ENCODE peak calls at places on chromosomes 3 and 15, in seven cellular contexts. I is GM20000, O is MM.1S, Q is heart right ventricle, J is WTC11, R is endothelial cell of umbilical vein, B is HL-60. X is an unnamed sample.
A peak's percentile ranks its signal among the peaks of the same experiment; 100 is the strongest.

GRCh38 chr15:25170113-25170731 is 215.4 kb downstream of the SNRPN start:
- DNase-seq in O (no peak), Q (no peak), J (peak; percentile 3), I (no peak), R (no peak), B (no peak), X (no peak)

GRCh38 chr15:90400759-90401314 is 12.8 kb downstream of the IQGAP1 start:
- DNase-seq in B (peak; percentile 89), I (peak; percentile 79), J (peak; percentile 49), O (peak; percentile 90), Q (peak; percentile 85), R (peak; percentile 96), X (no peak)

GRCh38 chr3:51934139-51934850 is 7.4 kb downstream of the RRP9 start:
- DNase-seq in B (no peak), Q (no peak), J (no peak), O (no peak), I (no peak), R (no peak), X (no peak)

GRCh38 chr15:55829826-55830225 is 86.9 kb upstream of the PRTG start:
- DNase-seq in R (no peak), I (peak; percentile 9), J (no peak), O (peak; percentile 71), B (no peak), Q (no peak), X (no peak)

GRCh38 chr15:42035362-42035761 is 14.5 kb upstream of the PLA2G4E start:
- DNase-seq in I (peak; percentile 79), B (peak; percentile 29), J (no peak), R (no peak), Q (no peak), O (peak; percentile 25), X (peak; percentile 47)

GRCh38 chr3:134366928-134367352 is 7.3 kb downstream of the AMOTL2 start:
- DNase-seq in O (no peak), J (no peak), R (peak; percentile 14), I (no peak), B (no peak), Q (no peak), X (no peak)

GRCh38 chr15:50542051-50542450 is 4.4 kb downstream of the USP50 start:
- DNase-seq in I (no peak), J (no peak), O (no peak), B (no peak), R (no peak), Q (no peak), X (peak; percentile 20)

GRCh38 chr15:65355173-65355982 is 22.4 kb downstream of the IGDCC3 start:
- DNase-seq in B (no peak), J (no peak), O (no peak), I (no peak), Q (no peak), R (no peak), X (no peak)

GRCh38 chr3:63662500-63662899 is 10.0 kb downstream of the SNTN start:
- DNase-seq in J (peak; percentile 21), Q (no peak), O (no peak), B (no peak), R (no peak), I (no peak), X (no peak)

GRCh38 chr3:23035927-23036640 is 167.0 kb upstream of the UBE2E2 start:
- DNase-seq in Q (no peak), I (no peak), J (peak; percentile 48), O (peak; percentile 11), R (no peak), B (no peak), X (no peak)

GRCh38 chr3:120102232-120102631 is 8.0 kb upstream of the GSK3B start:
- DNase-seq in B (no peak), I (no peak), Q (no peak), O (no peak), J (no peak), R (no peak), X (no peak)

GRCh38 chr3:111465081-111465670 is 76.8 kb upstream of the CD96 start:
- DNase-seq in I (no peak), J (no peak), O (no peak), B (no peak), Q (no peak), R (no peak), X (no peak)

GRCh38 chr3:39541917-39542329 is 74.4 kb downstream of the MOBP start:
- DNase-seq in I (no peak), J (no peak), R (peak; percentile 79), B (no peak), O (peak; percentile 49), Q (no peak), X (no peak)

GRCh38 chr3:136919799-136920580 is 37.8 kb upstream of the IL20RB start:
- DNase-seq in O (no peak), R (peak; percentile 92), Q (no peak), I (peak; percentile 33), J (no peak), B (no peak), X (no peak)

GRCh38 chr3:134640872-134641470 is 9.9 kb downstream of the KY start:
- DNase-seq in I (no peak), Q (no peak), O (no peak), R (peak; percentile 32), B (peak; percentile 64), J (peak; percentile 57), X (no peak)

GRCh38 chr3:46496745-46497555 is 826 bp upstream of the RTP3 start:
- DNase-seq in Q (no peak), B (peak; percentile 32), J (peak; percentile 71), O (peak; percentile 47), I (peak; percentile 58), R (peak; percentile 36), X (no peak)

GRCh38 chr3:13086594-13086993 is 13.4 kb upstream of the IQSEC1 start:
- DNase-seq in J (no peak), Q (no peak), B (no peak), O (no peak), R (no peak), I (no peak), X (no peak)

GRCh38 chr3:12968541-12968940 is 104.7 kb downstream of the IQSEC1 start:
- DNase-seq in Q (no peak), B (no peak), R (no peak), O (no peak), I (no peak), J (no peak), X (no peak)

GRCh38 chr3:112097378-112097777 is 11.2 kb downstream of the C3orf52 start:
- DNase-seq in B (no peak), R (peak; percentile 99), O (no peak), Q (no peak), I (no peak), J (no peak), X (peak; percentile 76)

GRCh38 chr3:172991424-172991996 is 149.5 kb downstream of the SPATA16 start:
- DNase-seq in R (no peak), Q (no peak), I (no peak), J (no peak), B (no peak), O (no peak), X (no peak)

GRCh38 chr3:48404440-48405342 is 25.2 kb downstream of the PLXNB1 start:
- DNase-seq in I (peak; percentile 1), Q (no peak), R (no peak), J (no peak), O (no peak), B (no peak), X (peak; percentile 14)

GRCh38 chr3:143764840-143765239 is 83.4 kb downstream of the SLC9A9 start:
- DNase-seq in I (no peak), O (no peak), R (no peak), Q (no peak), J (no peak), B (no peak), X (no peak)
- TF ChIP-seq CTCF in I (no peak), O (no peak), R (no peak), Q (no peak), J (no peak), B (no peak), X (no peak)

GRCh38 chr15:80475572-80475971 is 71.4 kb downstream of the ARNT2 start:
- DNase-seq in I (no peak), B (no peak), J (no peak), Q (no peak), O (no peak), R (no peak), X (no peak)
- TF ChIP-seq CTCF in I (no peak), B (peak; percentile 1), J (no peak), Q (no peak), O (peak; percentile 31), R (peak; percentile 1), X (no peak)

GRCh38 chr3:171451915-171452707 is 8.1 kb downstream of the TNIK start:
- DNase-seq in I (no peak), Q (no peak), R (no peak), O (no peak), J (no peak), B (no peak), X (no peak)

GRCh38 chr3:171454026-171454425 is 6.2 kb downstream of the TNIK start:
- DNase-seq in I (no peak), O (no peak), B (no peak), J (no peak), Q (no peak), R (no peak), X (no peak)

GRCh38 chr3:171455603-171456550 is 4.3 kb downstream of the TNIK start:
- DNase-seq in I (no peak), R (no peak), B (no peak), J (no peak), O (no peak), Q (peak; percentile 41), X (no peak)

GRCh38 chr3:171456765-171457164 is 3.4 kb downstream of the TNIK start:
- DNase-seq in Q (no peak), O (no peak), I (no peak), B (no peak), J (no peak), R (no peak), X (no peak)

DNA sequence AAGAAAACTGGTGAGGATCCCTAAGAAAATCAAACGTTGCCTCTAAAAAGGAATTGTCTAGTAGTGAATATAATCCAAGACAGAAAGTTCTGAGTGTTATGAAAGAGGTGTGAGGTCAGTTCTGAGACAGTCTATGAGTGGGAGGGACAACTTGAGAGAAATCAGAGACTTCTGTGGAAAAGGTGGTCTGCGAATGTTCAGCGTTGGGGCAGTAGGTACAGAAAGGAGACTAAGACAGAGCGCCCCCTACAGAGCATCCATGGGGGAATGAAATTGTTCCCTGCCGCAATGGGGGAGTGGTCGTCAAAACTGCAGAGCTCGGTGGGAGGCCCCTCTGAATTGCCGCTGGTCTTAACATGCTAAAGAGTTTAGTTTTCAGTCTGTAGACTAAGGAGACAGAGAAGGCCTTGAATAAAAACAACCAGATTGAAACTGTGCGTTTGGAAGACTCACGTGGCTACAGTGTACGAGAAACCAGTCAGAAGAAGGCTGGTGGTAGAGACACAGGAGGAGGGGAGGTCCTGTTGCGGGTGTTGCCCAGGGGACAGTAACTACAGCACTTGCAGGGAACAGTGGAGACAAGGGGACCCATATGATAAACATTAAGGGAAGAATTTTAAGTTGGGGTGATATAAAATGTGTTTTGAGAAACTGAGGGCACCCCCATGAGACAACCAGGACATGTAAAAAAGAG is 6.9 kb downstream of the TNIK start:
- DNase-seq in B (no peak), Q (no peak), R (no peak), J (peak; percentile 78), I (no peak), O (no peak), X (no peak)
- TF ChIP-seq CTCF in B (no peak), Q (peak; percentile 17), R (peak; percentile 38), J (peak; percentile 76), I (no peak), O (peak; percentile 26), X (no peak)

DNA sequence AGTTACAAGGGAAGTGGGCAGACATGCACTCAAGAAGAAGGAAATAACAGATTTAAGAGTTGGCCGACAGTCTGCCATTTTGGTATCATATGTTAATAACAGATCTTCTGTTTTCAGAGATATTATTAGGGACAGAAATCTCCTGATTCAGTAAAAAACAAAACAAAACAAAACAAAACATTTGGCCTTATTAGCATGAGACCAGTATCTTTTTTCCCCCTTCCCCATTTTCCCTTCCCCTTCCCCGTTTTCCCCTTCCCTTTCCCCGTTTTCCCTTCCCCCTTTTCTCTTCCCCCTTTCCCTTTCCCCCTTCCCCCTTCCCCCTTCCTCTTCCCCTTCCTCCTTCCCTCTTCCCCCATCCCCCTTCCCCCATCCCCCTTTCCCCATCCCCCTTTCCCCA is 39.4 kb downstream of the BBS4 start:
- DNase-seq in B (no peak), I (no peak), O (no peak), J (no peak), R (no peak), Q (no peak), X (no peak)
- TF ChIP-seq CTCF in B (no peak), I (no peak), O (no peak), J (no peak), R (no peak), Q (no peak), X (no peak)